ENCODE peak calls at places on chromosomes 2 and 18, in six cellular contexts. F, V, M, G, J and H are unnamed samples.

GRCh38 chr2:132877923-132878322 is 207.9 kb upstream of the LYPD1 start:
- DNase-seq in F (no peak), V (no peak), M (no peak), G (no peak), J (no peak), H (no peak)

GRCh38 chr2:31089645-31090044 is 48.6 kb downstream of the GALNT14 start:
- DNase-seq in F (no peak), V (no peak), M (no peak), G (no peak), J (no peak), H (no peak)

GRCh38 chr2:24491626-24492282 is 700 bp downstream of the NCOA1 start:
- DNase-seq in F (peak), V (peak), M (peak), G (peak), J (peak), H (no peak)

GRCh38 chr2:112888350-112888749 is 22.6 kb upstream of the IL37 start:
- DNase-seq in F (no peak), V (no peak), M (no peak), G (no peak), J (no peak), H (no peak)

GRCh38 chr2:201406077-201406662 is 45.1 kb downstream of the TRAK2 start:
- DNase-seq in F (peak), V (peak), M (no peak), G (no peak), J (peak), H (peak)

GRCh38 chr2:157747695-157748370 is 119.2 kb upstream of the ACVR1C start:
- DNase-seq in F (peak), V (no peak), M (no peak), G (no peak), J (peak), H (no peak)

GRCh38 chr18:37631422-37631821 is 65.8 kb upstream of the CELF4 start:
- DNase-seq in F (no peak), V (no peak), M (no peak), G (no peak), J (no peak), H (no peak)

GRCh38 chr2:121527009-121527682 is 3.5 kb upstream of the RNU4ATAC start:
- DNase-seq in F (no peak), V (peak), M (no peak), G (no peak), J (no peak), H (no peak)

GRCh38 chr18:28039078-28039477 is 137.9 kb downstream of the CDH2 start:
- DNase-seq in F (peak), V (no peak), M (no peak), G (no peak), J (peak), H (no peak)

GRCh38 chr2:102005989-102006885 is 14.5 kb downstream of the IL1R2 start:
- DNase-seq in F (peak), V (no peak), M (peak), G (no peak), J (peak), H (peak)

GRCh38 chr2:173590278-173590811 is 235.7 kb downstream of the CDCA7 start:
- DNase-seq in F (peak), V (peak), M (peak), G (no peak), J (peak), H (peak)

GRCh38 chr2:235954888-235955480 is 213.2 kb downstream of the GBX2 start:
- DNase-seq in F (no peak), V (no peak), M (no peak), G (no peak), J (no peak), H (no peak)

GRCh38 chr2:195304310-195304709 is 352.7 kb upstream of the SLC39A10 start:
- DNase-seq in F (peak), V (no peak), M (no peak), G (no peak), J (peak), H (no peak)

GRCh38 chr2:234463626-234464290 is 33.1 kb downstream of the ARL4C start:
- DNase-seq in F (no peak), V (peak), M (peak), G (no peak), J (no peak), H (no peak)

GRCh38 chr2:2775018-2775417 is 443.9 kb upstream of the MYT1L start:
- DNase-seq in F (no peak), V (no peak), M (no peak), G (no peak), J (no peak), H (no peak)